ENCODE peak calls at places on chromosomes 7 and 10, in nine cellular contexts. W is skeletal muscle cell; K is AG09319; I is mesenchymal stem cell; O is heart right ventricle; Y is stimulated activated CD4-positive, alpha-beta T cell treated with anti-CD3 and anti-CD28 coated beads, TNF-alpha, amount 100 ng/mL, for 4 hours; F is naive B cell; V is activated T-helper 1 cell treated with anti-CD3 and anti-CD28 coated beads, Interleukin-2, amount 50 U/mL, for 16 hours; Q is activated CD4-positive, alpha-beta T cell treated with anti-CD3 and anti-CD28 coated beads for 48 hours. A is an unnamed sample.

GRCh38 chr10:60704480-60704879 is 73.8 kb upstream of the CDK1 start:
- DNase-seq in W (no peak), K (no peak), I (no peak), O (no peak), Y (no peak), F (no peak), V (no peak), Q (no peak), A (no peak)

GRCh38 chr7:78499966-78500365 is 701.4 kb downstream of the PHTF2 start:
- DNase-seq in W (no peak), K (no peak), I (no peak), O (no peak), Y (no peak), F (no peak), V (no peak), Q (no peak), A (no peak)

GRCh38 chr10:66833861-66834260 is 92.0 kb upstream of the LRRTM3 start:
- DNase-seq in W (no peak), K (no peak), I (no peak), O (no peak), Y (no peak), F (no peak), V (no peak), Q (no peak), A (no peak)

GRCh38 chr10:3500408-3500856 is 284.6 kb downstream of the KLF6 start:
- DNase-seq in W (peak), K (no peak), I (peak), O (peak), Y (no peak), F (no peak), V (no peak), Q (no peak), A (no peak)

GRCh38 chr7:29794959-29795629 is 11.2 kb upstream of the WIPF3 start:
- DNase-seq in W (no peak), K (no peak), I (no peak), O (no peak), Y (no peak), F (no peak), V (no peak), Q (no peak), A (no peak)

GRCh38 chr7:3089493-3089892 is 45.8 kb upstream of the CARD11 start:
- DNase-seq in W (no peak), K (no peak), I (peak), O (no peak), Y (no peak), F (no peak), V (no peak), Q (peak), A (peak)

GRCh38 chr10:102744374-102745051 is 765 bp downstream of the WBP1L start:
- DNase-seq in W (no peak), K (no peak), I (peak), O (no peak), Y (no peak), F (no peak), V (no peak), Q (peak), A (peak)

GRCh38 chr10:35225204-35225603 is 98.6 kb downstream of the CREM start:
- DNase-seq in W (no peak), K (no peak), I (no peak), O (no peak), Y (no peak), F (no peak), V (no peak), Q (no peak), A (no peak)

GRCh38 chr7:12130664-12131063 is 80.4 kb upstream of the TMEM106B start:
- DNase-seq in W (no peak), K (no peak), I (no peak), O (no peak), Y (no peak), F (no peak), V (no peak), Q (no peak), A (no peak)

GRCh38 chr7:143519411-143520131 is 41.9 kb downstream of the TAS2R41 start:
- DNase-seq in W (peak), K (no peak), I (peak), O (peak), Y (no peak), F (no peak), V (no peak), Q (no peak), A (no peak)

GRCh38 chr10:31288001-31288400 is 31.0 kb upstream of the ZEB1 start:
- DNase-seq in W (no peak), K (no peak), I (no peak), O (no peak), Y (no peak), F (no peak), V (no peak), Q (no peak), A (no peak)

GRCh38 chr10:97640868-97641811 is 669 bp downstream of the PI4K2A start:
- DNase-seq in W (no peak), K (no peak), I (peak), O (no peak), Y (no peak), F (peak), V (no peak), Q (peak), A (peak)

GRCh38 chr7:2040201-2040892 is 192.4 kb downstream of the MAD1L1 start:
- DNase-seq in W (no peak), K (no peak), I (no peak), O (no peak), Y (no peak), F (no peak), V (no peak), Q (no peak), A (no peak)

GRCh38 chr10:90834326-90834725 is 23.5 kb downstream of the HTR7 start:
- DNase-seq in W (no peak), K (no peak), I (no peak), O (no peak), Y (no peak), F (no peak), V (no peak), Q (no peak), A (no peak)

GRCh38 chr10:29105516-29106215 is 183.2 kb upstream of the LYZL1 start:
- DNase-seq in W (no peak), K (peak), I (peak), O (no peak), Y (no peak), F (no peak), V (no peak), Q (no peak), A (no peak)

GRCh38 chr7:4603843-4604231 is 78.3 kb upstream of the FOXK1 start:
- DNase-seq in W (no peak), K (no peak), I (no peak), O (no peak), Y (no peak), F (no peak), V (no peak), Q (no peak), A (no peak)

GRCh38 chr10:33038672-33039071 is 80.6 kb upstream of the ITGB1 start:
- DNase-seq in W (no peak), K (no peak), I (no peak), O (no peak), Y (no peak), F (no peak), V (no peak), Q (no peak), A (no peak)

GRCh38 chr10:33441561-33441960 is 107.1 kb upstream of the NRP1 start:
- DNase-seq in W (no peak), K (no peak), I (no peak), O (no peak), Y (no peak), F (no peak), V (no peak), Q (no peak), A (no peak)

GRCh38 chr7:157932498-157933218 is 595.9 kb downstream of the DNAJB6 start:
- DNase-seq in W (no peak), K (no peak), I (peak), O (no peak), Y (no peak), F (no peak), V (no peak), Q (no peak), A (no peak)

GRCh38 chr10:1243486-1244182 is 187.4 kb downstream of the WDR37 start:
- DNase-seq in W (no peak), K (no peak), I (no peak), O (no peak), Y (no peak), F (no peak), V (no peak), Q (no peak), A (no peak)

GRCh38 chr10:82982110-82982608 is 1107.2 kb downstream of the NRG3 start:
- DNase-seq in W (peak), K (peak), I (peak), O (no peak), Y (no peak), F (no peak), V (no peak), Q (no peak), A (no peak)

GRCh38 chr7:20804376-20804775 is 17.7 kb upstream of the SP8 start:
- DNase-seq in W (no peak), K (no peak), I (no peak), O (no peak), Y (no peak), F (no peak), V (no peak), Q (no peak), A (no peak)

GRCh38 chr10:79221110-79222051 is 125.9 kb upstream of the PPIF start:
- DNase-seq in W (peak), K (peak), I (peak), O (peak), Y (no peak), F (no peak), V (no peak), Q (no peak), A (no peak)

GRCh38 chr7:154584352-154585252 is 418.3 kb downstream of the PAXIP1 start:
- DNase-seq in W (no peak), K (no peak), I (no peak), O (no peak), Y (no peak), F (no peak), V (no peak), Q (no peak), A (no peak)

A was measured in germinal center.